ENCODE peak calls at places on chromosomes 6 and 20, in five cellular contexts. D, C, E, V and X are unnamed samples.

GRCh38 chr6:36853325-36853724 is 14.1 kb upstream of the CPNE5 start:
- DNase-seq in D (no peak), C (no peak), E (no peak), V (no peak), X (no peak)

GRCh38 chr6:14596410-14596809 is 478.8 kb downstream of the CD83 start:
- DNase-seq in D (no peak), C (no peak), E (no peak), V (no peak), X (no peak)

GRCh38 chr20:41426361-41426900 is 59.8 kb upstream of the EMILIN3 start:
- DNase-seq in D (no peak), C (no peak), E (no peak), V (no peak), X (no peak)

GRCh38 chr6:79466222-79466834 is 70.9 kb downstream of the LCA5 start:
- DNase-seq in D (peak; percentile 35), C (peak; percentile 26), E (no peak), V (no peak), X (peak; percentile 46)

GRCh38 chr20:52150440-52151258 is 40.9 kb downstream of the ZFP64 start:
- DNase-seq in D (peak; percentile 42), C (peak; percentile 36), E (no peak), V (no peak), X (no peak)

GRCh38 chr6:33118525-33119123 is 42.8 kb downstream of the HLA-DPB1 start:
- DNase-seq in D (peak; percentile 51), C (peak; percentile 20), E (no peak), V (peak; percentile 4), X (peak; percentile 77)

GRCh38 chr6:167576798-167577528 is 249.7 kb upstream of the AFDN start:
- DNase-seq in D (no peak), C (no peak), E (no peak), V (no peak), X (no peak)

GRCh38 chr6:125950293-125950692 is 6.3 kb upstream of the HINT3 start:
- DNase-seq in D (no peak), C (no peak), E (no peak), V (no peak), X (no peak)

GRCh38 chr6:112362027-112362795 is 15.1 kb downstream of the RFPL4B start:
- DNase-seq in D (no peak), C (no peak), E (no peak), V (no peak), X (no peak)

GRCh38 chr6:15927531-15928230 is 201.2 kb upstream of the MYLIP start:
- DNase-seq in D (no peak), C (no peak), E (no peak), V (no peak), X (no peak)

GRCh38 chr6:170097505-170098427 is 193.1 kb downstream of the DLL1 start:
- DNase-seq in D (no peak), C (no peak), E (no peak), V (no peak), X (no peak)

GRCh38 chr20:46060301-46060881 is 29.4 kb downstream of the NCOA5 start:
- DNase-seq in D (peak; percentile 55), C (peak; percentile 10), E (peak; percentile 37), V (no peak), X (peak; percentile 48)